ENCODE peak calls at places on chromosomes 13 and 19, in five cellular contexts. M, J, R, T and V are unnamed samples. For H3K4me1, the result is how much of the 10 kb centered on the place peaks cover.

GRCh38 chr19:29384676-29385075 is 141.1 kb upstream of the VSTM2B start:
- DNase-seq in M (no peak), J (no peak), R (no peak), T (no peak), V (no peak)

GRCh38 chr19:45766919-45767346 is 2.1 kb downstream of the SIX5 start:
- DNase-seq in M (no peak), J (no peak), R (no peak), T (peak), V (no peak)

GRCh38 chr19:35213678-35214632 is 14.6 kb downstream of the FAM187B start:
- DNase-seq in M (peak), J (peak), R (peak), T (no peak), V (peak)

GRCh38 chr19:32676186-32676894 is 692 bp downstream of the RGS9BP start:
- DNase-seq in M (peak), J (peak), R (no peak), T (peak), V (no peak)

GRCh38 chr19:31378404-31378803 is 29.2 kb upstream of the TSHZ3 start:
- DNase-seq in M (peak), J (no peak), R (peak), T (no peak), V (peak)

GRCh38 chr19:47353307-47353712 is 4.2 kb downstream of the DHX34 start:
- DNase-seq in M (peak), J (no peak), R (peak), T (no peak), V (no peak)

GRCh38 chr13:20230913-20231838 is 943 bp downstream of the GJB6 start:
- DNase-seq in M (no peak), J (no peak), R (no peak), T (peak), V (no peak)

GRCh38 chr13:87536499-87536898 is 134.7 kb upstream of the SLITRK5 start:
- DNase-seq in M (no peak), J (no peak), R (no peak), T (no peak), V (no peak)

GRCh38 chr13:61916483-61916882 is 500.8 kb upstream of the PCDH20 start:
- DNase-seq in M (no peak), J (no peak), R (no peak), T (no peak), V (no peak)

GRCh38 chr13:36551445-36551844 is 119.2 kb downstream of the CCNA1 start:
- DNase-seq in M (no peak), J (no peak), R (no peak), T (no peak), V (no peak)

GRCh38 chr19:8261347-8261746 is 46.8 kb downstream of the CD320 start:
- DNase-seq in M (no peak), J (no peak), R (no peak), T (no peak), V (no peak)

GRCh38 chr19:41408256-41408655 is 10.6 kb downstream of the BCKDHA start:
- DNase-seq in M (no peak), J (no peak), R (no peak), T (no peak), V (no peak)

GRCh38 chr19:46659151-46660007 is 1.6 kb downstream of the DACT3 start:
- DNase-seq in M (peak), J (peak), R (peak), T (peak), V (no peak)

GRCh38 chr13:44218501-44219240 is 155.0 kb upstream of the SERP2 start:
- DNase-seq in M (no peak), J (no peak), R (peak), T (no peak), V (peak)

GRCh38 chr19:33860691-33861090 is 64.0 kb downstream of the KCTD15 start:
- DNase-seq in M (no peak), J (no peak), R (no peak), T (no peak), V (no peak)

GRCh38 chr13:27667946-27668345 is 46.3 kb downstream of the POLR1D start:
- DNase-seq in M (peak), J (no peak), R (no peak), T (no peak), V (no peak)

GRCh38 chr19:954672-955494 is 29.0 kb downstream of the ARID3A start:
- DNase-seq in M (no peak), J (no peak), R (peak), T (no peak), V (no peak)

GRCh38 chr13:21872795-21873194 is 201.9 kb downstream of the FGF9 start:
- DNase-seq in M (no peak), J (no peak), R (no peak), T (no peak), V (no peak)

GRCh38 chr13:24627864-24628418 is 52.3 kb upstream of the ATP12A start:
- DNase-seq in M (no peak), J (no peak), R (no peak), T (no peak), V (no peak)

GRCh38 chr13:21051675-21052074 is 9.7 kb downstream of the LATS2 start:
- DNase-seq in M (no peak), J (no peak), R (no peak), T (peak), V (no peak)

GRCh38 chr13:29520671-29521070 is 74.8 kb downstream of the SLC7A1 start:
- DNase-seq in M (no peak), J (no peak), R (no peak), T (no peak), V (no peak)

GRCh38 chr13:57630661-57631606 is 610 bp upstream of the PCDH17 start:
- DNase-seq in M (peak), J (no peak), R (no peak), T (peak), V (no peak)

GRCh38 chr13:57627663-57628062 is 3.9 kb upstream of the PCDH17 start:
- DNase-seq in M (peak), J (no peak), R (no peak), T (no peak), V (no peak)

GRCh38 chr13:57631607-57632275 is at the start of gene PCDH17:
- DNase-seq in M (peak), J (no peak), R (peak), T (peak), V (no peak)

GRCh38 chr13:57629391-57629804 is 2.1 kb upstream of the PCDH17 start:
- DNase-seq in M (peak), J (no peak), R (no peak), T (no peak), V (no peak)

GRCh38 chr13:57629821-57630235 is 1.7 kb upstream of the PCDH17 start:
- DNase-seq in M (peak), J (no peak), R (peak), T (peak), V (peak)
- TF ChIP-seq EP300 in M (no peak), J (no peak), R (no peak), T (no peak), V (peak)

GRCh38 chr19:36838784-36839324 is 667 bp upstream of the ZNF790 start:
- DNase-seq in M (no peak), J (no peak), R (no peak), T (no peak), V (no peak)
- H3K4me1 ChIP-seq in M (under half), J (under half), R (under half), T (under half), V (under half)

GRCh38 chr13:51803422-51804294 is at the start of gene DHRS12:
- DNase-seq in M (peak), J (peak), R (peak), T (peak), V (peak)

GRCh38 chr13:51803018-51803417 is 945 bp downstream of the DHRS12 start:
- DNase-seq in M (peak), J (no peak), R (no peak), T (no peak), V (no peak)

GRCh38 chr13:51805313-51805712 is 1.4 kb upstream of the DHRS12 start:
- DNase-seq in M (no peak), J (no peak), R (no peak), T (no peak), V (no peak)

GRCh38 chr13:51805925-51806324 is 2.0 kb upstream of the DHRS12 start:
- DNase-seq in M (no peak), J (no peak), R (no peak), T (no peak), V (no peak)

DNA sequence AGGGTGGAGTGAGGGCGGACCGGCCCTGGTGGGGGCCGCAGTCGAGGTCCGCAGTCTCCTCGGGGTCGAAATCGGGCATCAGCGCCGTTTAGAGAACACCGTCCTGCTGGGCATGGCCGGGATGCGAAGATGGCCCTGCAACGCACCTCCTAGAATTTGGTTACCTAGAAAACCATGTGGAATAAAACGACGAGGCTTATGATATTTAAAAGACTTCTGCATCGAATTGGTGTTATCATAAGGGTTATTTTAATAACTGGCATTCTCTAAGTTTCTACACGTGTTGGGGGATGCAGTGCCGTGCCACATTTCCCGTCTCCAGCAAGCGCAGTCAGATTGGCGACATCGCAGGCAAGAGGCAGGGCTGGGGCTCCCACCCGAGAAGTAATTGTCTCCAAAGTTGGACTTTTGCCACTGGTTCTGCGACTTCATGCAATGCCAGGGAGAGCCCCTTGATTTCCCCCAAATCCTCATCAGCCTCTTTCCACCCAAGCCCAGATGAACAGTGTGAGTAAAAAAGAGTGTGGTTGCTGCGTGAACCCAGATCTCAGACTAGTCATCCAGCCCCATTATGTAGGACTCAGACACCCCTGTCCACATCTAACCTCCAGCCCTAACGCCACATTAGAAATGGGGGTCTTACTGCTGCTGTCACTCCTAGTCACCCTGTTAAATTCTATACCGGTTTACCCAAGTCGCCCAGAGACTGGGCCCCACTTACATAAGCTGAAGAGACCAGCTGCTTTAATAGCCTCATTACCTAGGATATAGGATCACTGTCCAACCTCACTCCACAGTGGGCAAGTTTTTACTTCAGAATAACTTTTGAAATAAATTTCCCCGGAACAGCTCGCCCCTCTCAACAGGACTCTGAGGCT is 571 bp upstream of the DHRS12 start:
- DNase-seq in M (peak), J (no peak), R (peak), T (no peak), V (peak)
- TF ChIP-seq EP300 in M (no peak), J (no peak), R (no peak), T (no peak), V (no peak)

DNA sequence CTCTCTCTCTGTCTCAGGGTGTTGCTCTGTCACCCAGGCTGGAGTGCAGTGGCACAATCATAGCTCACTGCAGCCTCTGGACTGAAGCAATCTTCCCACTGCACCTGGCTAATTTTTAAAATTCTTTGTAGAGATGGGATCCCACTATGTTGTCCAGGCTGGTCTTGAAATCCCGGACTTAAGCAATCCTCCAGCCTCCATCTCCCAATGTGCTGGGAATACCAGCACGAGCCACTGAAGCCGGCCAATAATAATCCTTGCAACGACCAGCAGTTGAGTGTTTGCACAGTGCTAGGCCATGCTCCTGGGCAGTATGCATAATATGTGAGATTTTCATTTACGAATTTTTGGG is 640 bp upstream of the EPOR start:
- DNase-seq in M (no peak), J (no peak), R (no peak), T (no peak), V (no peak)
- H3K4me1 ChIP-seq in M (under half), J (under half), R (under half), T (under half), V (under half)

DNA sequence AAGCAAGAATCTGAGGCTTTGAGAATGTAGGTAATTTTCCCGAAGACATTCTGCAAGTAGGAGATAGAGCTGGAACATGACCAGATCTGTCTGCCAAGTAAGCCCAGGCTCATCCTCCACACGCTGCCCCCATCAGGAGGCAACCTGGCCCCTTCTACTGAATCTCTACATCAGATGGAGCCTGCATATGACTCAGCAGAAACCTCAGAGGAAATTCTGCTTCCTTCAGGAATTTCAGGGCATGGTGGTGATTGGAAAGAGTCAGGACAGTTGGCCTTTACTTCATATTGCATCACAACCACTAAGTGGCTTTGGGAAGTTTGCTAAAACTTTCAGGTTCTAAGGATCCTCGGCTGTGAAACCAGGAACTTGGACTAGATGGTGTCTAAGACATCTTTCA is 85.2 kb downstream of the LRRC63 start:
- DNase-seq in M (no peak), J (no peak), R (no peak), T (no peak), V (peak)
- TF ChIP-seq EP300 in M (peak), J (no peak), R (no peak), T (no peak), V (peak)

GRCh38 chr19:49141352-49141751 is 13.8 kb downstream of the HRC start:
- DNase-seq in M (no peak), J (no peak), R (no peak), T (no peak), V (no peak)
- H3K4me1 ChIP-seq in M (under half), J (under half), R (under half), T (under half), V (under half)

GRCh38 chr13:89455741-89456140 is 1784.6 kb downstream of the SLITRK5 start:
- DNase-seq in M (no peak), J (no peak), R (no peak), T (no peak), V (no peak)
- TF ChIP-seq EP300 in M (no peak), J (no peak), R (no peak), T (no peak), V (no peak)

GRCh38 chr19:11322269-11323024 is 17.0 kb downstream of the RAB3D start:
- DNase-seq in M (no peak), J (no peak), R (no peak), T (no peak), V (no peak)

GRCh38 chr19:11324079-11324661 is 15.3 kb downstream of the RAB3D start:
- DNase-seq in M (peak), J (no peak), R (peak), T (no peak), V (peak)

GRCh38 chr19:11324748-11325389 is 14.6 kb downstream of the RAB3D start:
- DNase-seq in M (peak), J (no peak), R (no peak), T (no peak), V (no peak)

GRCh38 chr19:11323601-11324078 is 15.8 kb downstream of the RAB3D start:
- DNase-seq in M (peak), J (no peak), R (no peak), T (no peak), V (no peak)

DNA sequence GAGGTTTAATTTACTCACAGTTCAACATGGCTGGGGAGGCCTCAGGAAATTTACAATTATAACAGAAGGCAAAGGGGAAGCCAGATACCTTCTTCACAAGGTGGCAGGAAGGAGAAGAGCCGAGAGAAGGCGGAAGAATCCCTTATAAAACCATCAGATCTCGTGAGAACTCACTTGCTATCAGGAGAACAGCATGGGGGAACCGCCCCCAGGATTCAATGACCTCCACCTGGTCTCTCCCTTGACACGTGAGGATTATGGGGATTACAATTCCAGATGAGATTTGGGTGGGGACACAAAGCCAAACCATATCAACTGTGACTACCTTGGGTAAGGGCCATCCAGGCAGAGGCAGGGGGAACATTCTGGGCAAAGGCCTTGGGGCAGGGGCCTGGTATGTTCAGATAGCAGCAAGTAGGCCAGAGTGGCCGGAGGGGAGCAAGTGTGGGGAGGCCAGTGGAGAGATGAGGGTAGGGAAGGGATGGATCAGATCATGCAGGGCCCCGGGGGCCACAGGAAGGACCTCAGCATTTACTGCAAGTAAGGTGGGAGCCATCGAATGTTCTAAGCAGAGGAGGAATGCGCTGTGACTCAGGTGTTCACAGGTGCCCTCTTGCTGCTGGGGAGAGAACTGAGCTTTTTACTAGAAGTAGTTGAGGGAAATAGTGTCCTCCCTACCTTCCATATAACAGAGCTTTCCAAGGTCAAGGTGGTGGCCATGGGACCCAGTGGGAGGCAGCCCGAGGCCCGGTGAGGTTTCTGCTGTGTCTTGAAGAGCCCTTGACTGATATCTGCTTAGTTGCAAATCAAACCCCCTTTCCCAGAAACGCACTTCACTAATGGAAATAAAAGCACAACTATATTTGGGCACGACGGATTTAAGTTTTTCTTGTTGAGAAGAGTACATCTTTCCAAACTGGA is 18.0 kb downstream of the RAB3D start:
- DNase-seq in M (no peak), J (no peak), R (no peak), T (no peak), V (no peak)
- H3K4me1 ChIP-seq in M (under half), J (under half), R (under half), T (under half), V (under half)